ENCODE peak calls at places on chromosomes 6 and 20, in four cellular contexts. E is CD8-positive, alpha-beta T cell; T is fibroblast of the aortic adventitia; A is PC-9. H is an unnamed sample.

GRCh38 chr6:56637640-56638039 is 5.0 kb downstream of the DST start:
- DNase-seq in E (no peak), A (peak; percentile 44), T (peak; percentile 91), H (peak; percentile 50)

GRCh38 chr6:105750089-105750488 is 336.0 kb upstream of the PRDM1 start:
- DNase-seq in E (no peak), A (no peak), T (no peak), H (no peak)

GRCh38 chr20:46709459-46710148 is at the start of gene SLC2A10:
- DNase-seq in A (peak; percentile 34), E (no peak), T (peak; percentile 38), H (no peak)

GRCh38 chr6:107495196-107495643 is 5.3 kb downstream of the SOBP start:
- DNase-seq in T (peak; percentile 75), E (no peak), A (no peak), H (no peak)

GRCh38 chr20:36261389-36262105 is 25.3 kb downstream of the AAR2 start:
- DNase-seq in A (peak; percentile 37), T (no peak), E (no peak), H (no peak)

GRCh38 chr6:43838276-43839036 is 68.4 kb downstream of the VEGFA start:
- DNase-seq in T (peak; percentile 77), E (no peak), A (peak; percentile 57), H (peak; percentile 37)

GRCh38 chr20:17761612-17762011 is 61.8 kb downstream of the BANF2 start:
- DNase-seq in E (no peak), A (no peak), T (no peak), H (no peak)

GRCh38 chr6:127115032-127115661 is 3.3 kb upstream of the RSPO3 start:
- DNase-seq in E (no peak), A (peak; percentile 19), T (peak; percentile 31), H (no peak)

GRCh38 chr6:135054238-135054574 is 416 bp downstream of the HBS1L start:
- DNase-seq in E (no peak), A (no peak), T (no peak), H (no peak)

GRCh38 chr6:145483191-145483996 is 251.9 kb downstream of the EPM2A start:
- DNase-seq in A (peak; percentile 84), T (no peak), E (no peak), H (no peak)

GRCh38 chr20:46898433-46898832 is 3.8 kb downstream of the EYA2 start:
- DNase-seq in A (no peak), E (no peak), T (no peak), H (no peak)

GRCh38 chr20:53291548-53291947 is 302.1 kb downstream of the ZNF217 start:
- DNase-seq in A (no peak), E (no peak), T (no peak), H (no peak)

GRCh38 chr20:33672426-33673114 is 1.7 kb downstream of the NECAB3 start:
- DNase-seq in E (no peak), T (no peak), A (no peak), H (no peak)

GRCh38 chr6:20652691-20653479 is 118.6 kb downstream of the CDKAL1 start:
- DNase-seq in E (no peak), T (peak; percentile 38), A (no peak), H (no peak)

GRCh38 chr6:25882066-25882496 is 8.0 kb upstream of the SLC17A3 start:
- DNase-seq in E (peak; percentile 5), T (no peak), A (no peak), H (no peak)

GRCh38 chr6:39084506-39084905 is 30.5 kb downstream of the SAYSD1 start:
- DNase-seq in T (no peak), E (no peak), A (no peak), H (no peak)

GRCh38 chr6:63140114-63140513 is 71.2 kb upstream of the FKBP1C start:
- DNase-seq in T (no peak), A (no peak), E (no peak), H (no peak)

GRCh38 chr6:47149554-47149953 is 107.4 kb upstream of the ADGRF1 start:
- DNase-seq in E (no peak), A (no peak), T (no peak), H (no peak)

GRCh38 chr6:124854338-124854922 is 107.8 kb upstream of the RNF217 start:
- DNase-seq in T (peak; percentile 10), A (no peak), E (no peak), H (no peak)

GRCh38 chr20:17504326-17504897 is 26.8 kb downstream of the BFSP1 start:
- DNase-seq in A (no peak), E (no peak), T (peak; percentile 10), H (no peak)

GRCh38 chr20:39479196-39479810 is 517.2 kb downstream of the DHX35 start:
- DNase-seq in A (no peak), E (no peak), T (no peak), H (no peak)

GRCh38 chr20:23050847-23051627 is 1.6 kb upstream of the THBD start:
- DNase-seq in E (no peak), T (peak; percentile 89), A (peak; percentile 82), H (peak; percentile 44)

GRCh38 chr6:52725530-52726192 is 37.6 kb downstream of the GSTA2 start:
- DNase-seq in A (peak; percentile 84), E (no peak), T (peak; percentile 37), H (no peak)

GRCh38 chr20:18139832-18140231 is 2.2 kb downstream of the KAT14 start:
- DNase-seq in T (no peak), A (no peak), E (no peak), H (no peak)

GRCh38 chr6:81741689-81742088 is 10.8 kb downstream of the TENT5A start:
- DNase-seq in A (no peak), T (no peak), E (no peak), H (no peak)

GRCh38 chr6:73043446-73043845 is 181.8 kb downstream of the KHDC1L start:
- DNase-seq in E (no peak), A (no peak), T (no peak), H (no peak)

GRCh38 chr6:84417261-84417660 is 189.8 kb upstream of the CEP162 start:
- DNase-seq in T (peak; percentile 54), A (peak; percentile 66), E (no peak), H (no peak)

GRCh38 chr6:106223300-106223930 is 102.1 kb downstream of the ATG5 start:
- DNase-seq in A (peak; percentile 63), T (peak; percentile 90), E (peak; percentile 53), H (peak; percentile 56)

GRCh38 chr6:137248702-137249101 is 29.5 kb upstream of the IFNGR1 start:
- DNase-seq in A (peak; percentile 26), E (no peak), T (no peak), H (no peak)

GRCh38 chr6:8552023-8552422 is 116.7 kb upstream of the SLC35B3 start:
- DNase-seq in E (no peak), A (no peak), T (no peak), H (no peak)

GRCh38 chr6:8546496-8546895 is 111.2 kb upstream of the SLC35B3 start:
- DNase-seq in A (no peak), E (no peak), T (no peak), H (no peak)

GRCh38 chr6:8551386-8551785 is 116.0 kb upstream of the SLC35B3 start:
- DNase-seq in A (no peak), T (no peak), E (no peak), H (no peak)

GRCh38 chr6:8548979-8549378 is 113.6 kb upstream of the SLC35B3 start:
- DNase-seq in A (no peak), E (no peak), T (no peak), H (no peak)

GRCh38 chr6:8549381-8549780 is 114.0 kb upstream of the SLC35B3 start:
- DNase-seq in A (no peak), E (no peak), T (no peak), H (no peak)
- TF ChIP-seq CTCF in A (no peak), E (no peak), T (no peak), H (no peak)

DNA sequence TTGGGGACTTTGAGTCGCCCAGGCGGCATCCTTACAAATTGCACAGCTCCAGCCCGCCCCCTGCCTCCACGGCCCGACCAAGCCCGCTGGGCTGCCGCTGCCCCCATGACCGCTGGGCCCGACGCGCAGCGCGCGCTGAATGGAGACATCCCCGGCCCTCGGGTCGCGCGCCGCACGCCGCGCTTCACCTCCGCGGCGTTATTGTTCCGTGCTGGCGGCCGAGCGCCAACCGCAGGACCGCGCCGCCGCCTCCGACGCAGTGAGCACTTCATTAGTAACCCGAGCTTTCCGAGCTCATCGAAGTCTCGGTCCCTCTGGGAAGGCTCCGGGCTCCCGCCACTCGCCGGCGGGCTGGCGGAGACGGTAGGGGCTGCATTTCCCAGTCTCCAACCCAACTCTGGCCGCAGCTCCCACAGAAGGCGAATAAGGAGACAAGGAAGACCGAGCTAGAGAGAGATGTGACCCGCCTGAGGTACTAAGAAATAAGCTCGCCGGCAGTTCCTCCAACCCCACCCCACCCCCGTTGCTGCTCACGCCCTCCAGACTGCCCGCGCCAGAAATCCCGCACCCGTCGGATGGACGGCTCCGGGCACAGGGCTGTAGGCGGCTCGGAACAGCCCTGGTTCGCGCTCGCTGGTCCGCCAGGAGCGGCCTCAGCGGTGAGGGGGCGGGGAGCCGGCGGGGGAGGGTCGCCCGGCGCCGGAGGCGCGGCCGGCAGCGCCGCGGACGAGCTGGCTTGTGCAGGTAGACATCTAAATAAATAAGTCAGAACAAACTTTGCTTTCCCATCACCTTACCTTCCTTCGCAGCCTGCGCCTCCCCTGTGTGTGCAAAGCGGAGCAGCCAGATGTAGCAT is 683 bp downstream of the EPHA7 start:
- DNase-seq in E (no peak), A (no peak), T (no peak), H (no peak)
- TF ChIP-seq CTCF in E (no peak), A (no peak), T (no peak), H (no peak)

GRCh38 chr6:2792330-2792729 is 27.1 kb downstream of the WRNIP1 start:
- DNase-seq in A (no peak), E (no peak), T (no peak), H (no peak)

GRCh38 chr6:2794171-2794730 is 29.1 kb downstream of the WRNIP1 start:
- DNase-seq in A (no peak), E (no peak), T (no peak), H (no peak)

GRCh38 chr6:2791124-2792050 is 26.2 kb downstream of the WRNIP1 start:
- DNase-seq in E (peak; percentile 23), A (peak; percentile 71), T (peak; percentile 90), H (peak; percentile 60)

GRCh38 chr6:2793491-2794151 is 28.4 kb downstream of the WRNIP1 start:
- DNase-seq in A (peak; percentile 40), E (no peak), T (no peak), H (no peak)

GRCh38 chr6:2790588-2790987 is 25.4 kb downstream of the WRNIP1 start:
- DNase-seq in A (no peak), E (no peak), T (peak; percentile 66), H (no peak)
- TF ChIP-seq CTCF in A (no peak), E (no peak), T (peak; percentile 31), H (no peak)

GRCh38 chr6:190596-191395 is 101.5 kb upstream of the DUSP22 start:
- DNase-seq in A (no peak), T (no peak), E (no peak), H (no peak)
- TF ChIP-seq CTCF in A (no peak), T (no peak), E (no peak), H (no peak)

H was measured in AG09319.